ENCODE peak calls at places on chromosomes 4 and X, in seven cellular contexts. One of them, this sample, is unnamed.

GRCh38 chr4:29081230-29081955 is 1638.8 kb upstream of the PCDH7 start:
- DNase-seq in right cardiac atrium: no peak
- DNase-seq in foreskin fibroblast: no peak
- DNase-seq in vagina: no peak
- DNase-seq in suprapubic skin: no peak
- DNase-seq in left lung: no peak
- DNase-seq in heart left ventricle: no peak
- DNase-seq in this sample: no peak

GRCh38 chr4:76570141-76570989 is 135.3 kb downstream of the SHROOM3 start:
- DNase-seq in right cardiac atrium: no peak
- DNase-seq in foreskin fibroblast: peak; percentile 57
- DNase-seq in vagina: no peak
- DNase-seq in suprapubic skin: no peak
- DNase-seq in left lung: no peak
- DNase-seq in heart left ventricle: no peak
- DNase-seq in this sample: no peak

GRCh38 chrX:111837226-111837625 is 38.8 kb upstream of the TRPC5OS start:
- DNase-seq in right cardiac atrium: no peak
- DNase-seq in foreskin fibroblast: no peak
- DNase-seq in vagina: no peak
- DNase-seq in suprapubic skin: no peak
- DNase-seq in left lung: no peak
- DNase-seq in heart left ventricle: no peak
- DNase-seq in this sample: no peak

GRCh38 chr4:105088110-105088879 is 58.4 kb upstream of the TET2 start:
- DNase-seq in right cardiac atrium: no peak
- DNase-seq in foreskin fibroblast: peak; percentile 87
- DNase-seq in vagina: no peak
- DNase-seq in suprapubic skin: no peak
- DNase-seq in left lung: no peak
- DNase-seq in heart left ventricle: peak; percentile 14
- DNase-seq in this sample: peak; percentile 23

GRCh38 chr4:67438975-67439374 is 106.3 kb downstream of the CENPC start:
- DNase-seq in right cardiac atrium: no peak
- DNase-seq in foreskin fibroblast: no peak
- DNase-seq in vagina: no peak
- DNase-seq in suprapubic skin: no peak
- DNase-seq in left lung: no peak
- DNase-seq in heart left ventricle: no peak
- DNase-seq in this sample: no peak

GRCh38 chr4:115058533-115058932 is 54.9 kb downstream of the NDST4 start:
- DNase-seq in right cardiac atrium: no peak
- DNase-seq in foreskin fibroblast: no peak
- DNase-seq in vagina: no peak
- DNase-seq in suprapubic skin: no peak
- DNase-seq in left lung: no peak
- DNase-seq in heart left ventricle: no peak
- DNase-seq in this sample: no peak

GRCh38 chrX:67780694-67781109 is 236.9 kb downstream of the AR start:
- DNase-seq in right cardiac atrium: peak; percentile 89
- DNase-seq in foreskin fibroblast: peak; percentile 91
- DNase-seq in vagina: no peak
- DNase-seq in suprapubic skin: peak; percentile 74
- DNase-seq in left lung: peak; percentile 29
- DNase-seq in heart left ventricle: peak; percentile 82
- DNase-seq in this sample: peak; percentile 86

GRCh38 chr4:20289782-20290181 is 38.1 kb downstream of the SLIT2 start:
- DNase-seq in right cardiac atrium: no peak
- DNase-seq in foreskin fibroblast: no peak
- DNase-seq in vagina: no peak
- DNase-seq in suprapubic skin: no peak
- DNase-seq in left lung: no peak
- DNase-seq in heart left ventricle: no peak
- DNase-seq in this sample: no peak

GRCh38 chr4:81913427-81913878 is 441.7 kb upstream of the RASGEF1B start:
- DNase-seq in right cardiac atrium: peak; percentile 33
- DNase-seq in foreskin fibroblast: no peak
- DNase-seq in vagina: no peak
- DNase-seq in suprapubic skin: no peak
- DNase-seq in left lung: peak; percentile 56
- DNase-seq in heart left ventricle: peak; percentile 23
- DNase-seq in this sample: no peak

GRCh38 chr4:149553959-149554520 is 261.6 kb downstream of the IQCM start:
- DNase-seq in right cardiac atrium: no peak
- DNase-seq in foreskin fibroblast: no peak
- DNase-seq in vagina: no peak
- DNase-seq in suprapubic skin: no peak
- DNase-seq in left lung: no peak
- DNase-seq in heart left ventricle: no peak
- DNase-seq in this sample: no peak

GRCh38 chr4:38802561-38803355 is 1.8 kb downstream of the TLR1 start:
- DNase-seq in right cardiac atrium: no peak
- DNase-seq in foreskin fibroblast: no peak
- DNase-seq in vagina: no peak
- DNase-seq in suprapubic skin: no peak
- DNase-seq in left lung: no peak
- DNase-seq in heart left ventricle: no peak
- DNase-seq in this sample: no peak

GRCh38 chr4:38805530-38806145 is 1.0 kb upstream of the TLR1 start:
- DNase-seq in right cardiac atrium: no peak
- DNase-seq in foreskin fibroblast: no peak
- DNase-seq in vagina: no peak
- DNase-seq in suprapubic skin: no peak
- DNase-seq in left lung: no peak
- DNase-seq in heart left ventricle: peak; percentile 50
- DNase-seq in this sample: peak; percentile 36

GRCh38 chr4:38804654-38805295 is at the start of gene TLR1:
- DNase-seq in right cardiac atrium: no peak
- DNase-seq in foreskin fibroblast: peak; percentile 22
- DNase-seq in vagina: no peak
- DNase-seq in suprapubic skin: no peak
- DNase-seq in left lung: no peak
- DNase-seq in heart left ventricle: no peak
- DNase-seq in this sample: peak; percentile 19

GRCh38 chr4:38800956-38801450 is 3.6 kb downstream of the TLR1 start:
- DNase-seq in right cardiac atrium: no peak
- DNase-seq in foreskin fibroblast: no peak
- DNase-seq in vagina: no peak
- DNase-seq in suprapubic skin: no peak
- DNase-seq in left lung: no peak
- DNase-seq in heart left ventricle: no peak
- DNase-seq in this sample: no peak

DNA sequence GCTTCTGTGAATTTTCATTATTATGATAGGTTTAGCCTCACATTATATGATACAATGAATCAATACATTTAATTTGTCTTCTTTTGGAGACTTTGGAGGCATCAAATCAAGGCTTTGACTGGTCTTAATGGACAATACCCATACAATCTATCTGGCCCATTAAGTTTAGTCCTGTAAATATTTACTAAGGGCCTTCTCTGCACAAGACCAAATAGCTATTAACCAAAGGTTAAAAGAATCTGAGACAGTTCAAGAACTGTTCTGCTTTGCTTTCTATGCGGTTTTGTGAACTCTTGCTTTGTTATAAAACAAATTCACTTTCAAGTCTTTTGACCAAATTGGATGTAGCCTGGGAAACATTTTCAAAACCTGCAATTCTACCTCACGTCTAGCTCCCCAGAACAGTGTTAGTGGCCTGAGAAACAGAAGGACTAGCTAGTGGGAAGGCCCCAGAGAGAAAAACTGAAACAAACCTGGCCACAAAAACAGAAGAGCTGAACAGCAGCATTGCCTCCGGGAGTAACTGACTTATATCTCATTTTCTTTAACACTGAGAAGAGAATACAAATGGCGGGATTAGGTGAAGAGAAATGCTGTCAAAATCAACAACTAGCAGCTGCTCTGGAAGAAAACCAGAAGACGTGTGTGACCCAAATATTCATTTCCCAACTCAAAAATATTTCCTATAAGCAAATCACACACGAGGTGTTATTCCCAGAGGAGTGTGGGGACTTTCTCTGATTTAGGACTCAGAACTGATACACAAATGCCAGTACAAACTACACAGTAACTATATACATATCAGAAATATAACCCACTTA is 548 bp downstream of the TLR1 start:
- DNase-seq in right cardiac atrium: no peak
- DNase-seq in foreskin fibroblast: no peak
- DNase-seq in vagina: no peak
- DNase-seq in suprapubic skin: no peak
- DNase-seq in left lung: no peak
- DNase-seq in heart left ventricle: no peak
- DNase-seq in this sample: no peak
- H3K4me3 ChIP-seq in right cardiac atrium: peak overlapping the region; percentile 38
- H3K4me3 ChIP-seq in foreskin fibroblast: no peak overlapping the region
- H3K4me3 ChIP-seq in vagina: peak overlapping the region; percentile 32
- H3K4me3 ChIP-seq in suprapubic skin: peak overlapping the region; percentile 42
- H3K4me3 ChIP-seq in left lung: peak overlapping the region; percentile 49
- H3K4me3 ChIP-seq in heart left ventricle: peak overlapping the region; percentile 45
- H3K4me3 ChIP-seq in this sample: peak overlapping the region; percentile 26

GRCh38 chr4:39498724-39499014 is 28.6 kb downstream of the UGDH start:
- DNase-seq in right cardiac atrium: no peak
- DNase-seq in foreskin fibroblast: no peak
- DNase-seq in vagina: no peak
- DNase-seq in suprapubic skin: no peak
- DNase-seq in left lung: no peak
- DNase-seq in heart left ventricle: no peak
- DNase-seq in this sample: no peak
- H3K4me3 ChIP-seq in right cardiac atrium: no peak overlapping the region
- H3K4me3 ChIP-seq in foreskin fibroblast: no peak overlapping the region
- H3K4me3 ChIP-seq in vagina: no peak overlapping the region
- H3K4me3 ChIP-seq in suprapubic skin: no peak overlapping the region
- H3K4me3 ChIP-seq in left lung: no peak overlapping the region
- H3K4me3 ChIP-seq in heart left ventricle: no peak overlapping the region
- H3K4me3 ChIP-seq in this sample: no peak overlapping the region

DNA sequence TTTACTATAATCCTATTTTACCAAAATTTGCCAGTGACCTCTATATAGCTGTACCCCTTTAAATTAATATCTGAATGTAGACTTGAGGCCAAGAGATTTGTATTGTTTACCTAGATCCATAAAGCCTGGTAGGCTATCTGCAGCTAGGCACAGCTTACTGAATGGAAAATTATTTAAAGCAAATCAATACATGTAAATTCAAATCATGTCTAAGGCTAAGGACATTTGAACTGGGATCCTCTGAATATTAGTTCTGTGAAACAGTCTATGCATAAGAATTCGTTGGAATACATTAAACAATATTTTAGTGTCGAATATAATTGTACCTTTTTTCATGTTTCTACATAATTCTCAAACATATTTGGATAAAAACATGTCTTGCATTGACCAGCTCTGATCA is 1.6 kb downstream of the UGT2A3 start:
- DNase-seq in right cardiac atrium: no peak
- DNase-seq in foreskin fibroblast: no peak
- DNase-seq in vagina: no peak
- DNase-seq in suprapubic skin: no peak
- DNase-seq in left lung: no peak
- DNase-seq in heart left ventricle: no peak
- DNase-seq in this sample: no peak
- H3K4me3 ChIP-seq in right cardiac atrium: no peak overlapping the region
- H3K4me3 ChIP-seq in foreskin fibroblast: no peak overlapping the region
- H3K4me3 ChIP-seq in vagina: no peak overlapping the region
- H3K4me3 ChIP-seq in suprapubic skin: no peak overlapping the region
- H3K4me3 ChIP-seq in left lung: no peak overlapping the region
- H3K4me3 ChIP-seq in heart left ventricle: no peak overlapping the region
- H3K4me3 ChIP-seq in this sample: no peak overlapping the region

GRCh38 chrX:118498351-118498750 is 2.7 kb downstream of the DOCK11 start:
- DNase-seq in right cardiac atrium: no peak
- DNase-seq in foreskin fibroblast: no peak
- DNase-seq in vagina: no peak
- DNase-seq in suprapubic skin: no peak
- DNase-seq in left lung: no peak
- DNase-seq in heart left ventricle: no peak
- DNase-seq in this sample: no peak
- H3K4me3 ChIP-seq in right cardiac atrium: no peak overlapping the region
- H3K4me3 ChIP-seq in foreskin fibroblast: no peak overlapping the region
- H3K4me3 ChIP-seq in vagina: no peak overlapping the region
- H3K4me3 ChIP-seq in suprapubic skin: peak overlapping the region; percentile 70
- H3K4me3 ChIP-seq in left lung: no peak overlapping the region
- H3K4me3 ChIP-seq in heart left ventricle: no peak overlapping the region
- H3K4me3 ChIP-seq in this sample: no peak overlapping the region

GRCh38 chrX:108731144-108731543 is 5.2 kb downstream of the IRS4 start:
- DNase-seq in right cardiac atrium: no peak
- DNase-seq in foreskin fibroblast: no peak
- DNase-seq in vagina: no peak
- DNase-seq in suprapubic skin: no peak
- DNase-seq in left lung: no peak
- DNase-seq in heart left ventricle: no peak
- DNase-seq in this sample: no peak
- H3K4me3 ChIP-seq in right cardiac atrium: no peak overlapping the region
- H3K4me3 ChIP-seq in foreskin fibroblast: no peak overlapping the region
- H3K4me3 ChIP-seq in vagina: no peak overlapping the region
- H3K4me3 ChIP-seq in suprapubic skin: no peak overlapping the region
- H3K4me3 ChIP-seq in left lung: no peak overlapping the region
- H3K4me3 ChIP-seq in heart left ventricle: no peak overlapping the region
- H3K4me3 ChIP-seq in this sample: no peak overlapping the region

GRCh38 chr4:3462790-3463415 is at the start of gene DOK7:
- DNase-seq in right cardiac atrium: peak; percentile 57
- DNase-seq in foreskin fibroblast: no peak
- DNase-seq in vagina: no peak
- DNase-seq in suprapubic skin: no peak
- DNase-seq in left lung: peak; percentile 84
- DNase-seq in heart left ventricle: peak; percentile 67
- DNase-seq in this sample: peak; percentile 69
- H3K4me3 ChIP-seq in right cardiac atrium: peak within 1 kb of the TSS; percentile 67
- H3K4me3 ChIP-seq in foreskin fibroblast: no peak within 1 kb of the TSS
- H3K4me3 ChIP-seq in vagina: peak within 1 kb of the TSS; percentile 41
- H3K4me3 ChIP-seq in suprapubic skin: peak within 1 kb of the TSS; percentile 56
- H3K4me3 ChIP-seq in left lung: peak within 1 kb of the TSS; percentile 32
- H3K4me3 ChIP-seq in heart left ventricle: peak within 1 kb of the TSS; percentile 80
- H3K4me3 ChIP-seq in this sample: peak within 1 kb of the TSS; percentile 61

GRCh38 chr4:6907658-6908191 is 1.9 kb upstream of the TBC1D14 start:
- DNase-seq in right cardiac atrium: no peak
- DNase-seq in foreskin fibroblast: no peak
- DNase-seq in vagina: no peak
- DNase-seq in suprapubic skin: no peak
- DNase-seq in left lung: peak; percentile 86
- DNase-seq in heart left ventricle: no peak
- DNase-seq in this sample: peak; percentile 39
- H3K4me3 ChIP-seq in right cardiac atrium: no peak overlapping the region
- H3K4me3 ChIP-seq in foreskin fibroblast: no peak overlapping the region
- H3K4me3 ChIP-seq in vagina: no peak overlapping the region
- H3K4me3 ChIP-seq in suprapubic skin: no peak overlapping the region
- H3K4me3 ChIP-seq in left lung: no peak overlapping the region
- H3K4me3 ChIP-seq in heart left ventricle: no peak overlapping the region
- H3K4me3 ChIP-seq in this sample: no peak overlapping the region

This sample was measured in heart right ventricle.